ENCODE peak calls at places on chromosome 12, in ten cellular contexts. One of them, this sample, is unnamed.
A peak's percentile ranks its signal among the peaks of the same experiment; 100 is the strongest.

GRCh38 chr12:42652048-42652447 is 62.5 kb upstream of the PRICKLE1 start:
- DNase-seq in H54: no peak
- DNase-seq in stimulated activated CD8-positive, alpha-beta memory T cell treated with anti-CD3 and anti-CD28 coated beads, Interleukin-12 subunit alpha, Interleukin-12 subunit beta, amount 100 ng/mL, for 1 hour: no peak
- DNase-seq in left colon: no peak
- DNase-seq in nephron progenitor cell: no peak
- DNase-seq in effector memory CD4-positive, alpha-beta T cell: no peak
- DNase-seq in AG09309: no peak
- DNase-seq in neural crest cell: no peak
- DNase-seq in GM23248: no peak
- DNase-seq in AG04450: no peak
- DNase-seq in this sample: no peak

GRCh38 chr12:96236221-96236822 is 42.1 kb downstream of the ELK3 start:
- DNase-seq in H54: no peak
- DNase-seq in stimulated activated CD8-positive, alpha-beta memory T cell treated with anti-CD3 and anti-CD28 coated beads, Interleukin-12 subunit alpha, Interleukin-12 subunit beta, amount 100 ng/mL, for 1 hour: no peak
- DNase-seq in left colon: peak; percentile 69
- DNase-seq in nephron progenitor cell: no peak
- DNase-seq in effector memory CD4-positive, alpha-beta T cell: peak; percentile 48
- DNase-seq in AG09309: no peak
- DNase-seq in neural crest cell: no peak
- DNase-seq in GM23248: peak; percentile 84
- DNase-seq in AG04450: no peak
- DNase-seq in this sample: peak; percentile 66

GRCh38 chr12:19759229-19759628 is 319.9 kb downstream of the AEBP2 start:
- DNase-seq in H54: no peak
- DNase-seq in stimulated activated CD8-positive, alpha-beta memory T cell treated with anti-CD3 and anti-CD28 coated beads, Interleukin-12 subunit alpha, Interleukin-12 subunit beta, amount 100 ng/mL, for 1 hour: no peak
- DNase-seq in left colon: no peak
- DNase-seq in nephron progenitor cell: no peak
- DNase-seq in effector memory CD4-positive, alpha-beta T cell: no peak
- DNase-seq in AG09309: no peak
- DNase-seq in neural crest cell: no peak
- DNase-seq in GM23248: peak; percentile 87
- DNase-seq in AG04450: peak; percentile 34
- DNase-seq in this sample: peak; percentile 67

GRCh38 chr12:63007726-63008125 is 72.8 kb upstream of the PPM1H start:
- DNase-seq in H54: no peak
- DNase-seq in stimulated activated CD8-positive, alpha-beta memory T cell treated with anti-CD3 and anti-CD28 coated beads, Interleukin-12 subunit alpha, Interleukin-12 subunit beta, amount 100 ng/mL, for 1 hour: no peak
- DNase-seq in left colon: no peak
- DNase-seq in nephron progenitor cell: no peak
- DNase-seq in effector memory CD4-positive, alpha-beta T cell: no peak
- DNase-seq in AG09309: no peak
- DNase-seq in neural crest cell: no peak
- DNase-seq in GM23248: no peak
- DNase-seq in AG04450: no peak
- DNase-seq in this sample: no peak

GRCh38 chr12:94870511-94870910 is 133.0 kb downstream of the NDUFA12 start:
- DNase-seq in H54: no peak
- DNase-seq in stimulated activated CD8-positive, alpha-beta memory T cell treated with anti-CD3 and anti-CD28 coated beads, Interleukin-12 subunit alpha, Interleukin-12 subunit beta, amount 100 ng/mL, for 1 hour: no peak
- DNase-seq in left colon: no peak
- DNase-seq in nephron progenitor cell: no peak
- DNase-seq in effector memory CD4-positive, alpha-beta T cell: no peak
- DNase-seq in AG09309: no peak
- DNase-seq in neural crest cell: no peak
- DNase-seq in GM23248: no peak
- DNase-seq in AG04450: no peak
- DNase-seq in this sample: no peak

GRCh38 chr12:8912910-8913309 is 1.4 kb upstream of the PHC1 start:
- DNase-seq in H54: no peak
- DNase-seq in stimulated activated CD8-positive, alpha-beta memory T cell treated with anti-CD3 and anti-CD28 coated beads, Interleukin-12 subunit alpha, Interleukin-12 subunit beta, amount 100 ng/mL, for 1 hour: no peak
- DNase-seq in left colon: no peak
- DNase-seq in nephron progenitor cell: no peak
- DNase-seq in effector memory CD4-positive, alpha-beta T cell: no peak
- DNase-seq in AG09309: no peak
- DNase-seq in neural crest cell: peak; percentile 11
- DNase-seq in GM23248: peak; percentile 22
- DNase-seq in AG04450: no peak
- DNase-seq in this sample: no peak

GRCh38 chr12:24617471-24617870 is 331.4 kb downstream of the BCAT1 start:
- DNase-seq in H54: no peak
- DNase-seq in stimulated activated CD8-positive, alpha-beta memory T cell treated with anti-CD3 and anti-CD28 coated beads, Interleukin-12 subunit alpha, Interleukin-12 subunit beta, amount 100 ng/mL, for 1 hour: no peak
- DNase-seq in left colon: no peak
- DNase-seq in nephron progenitor cell: no peak
- DNase-seq in effector memory CD4-positive, alpha-beta T cell: no peak
- DNase-seq in AG09309: no peak
- DNase-seq in neural crest cell: no peak
- DNase-seq in GM23248: no peak
- DNase-seq in AG04450: no peak
- DNase-seq in this sample: no peak

GRCh38 chr12:78864483-78865296 is at the start of gene SYT1:
- DNase-seq in H54: peak; percentile 48
- DNase-seq in stimulated activated CD8-positive, alpha-beta memory T cell treated with anti-CD3 and anti-CD28 coated beads, Interleukin-12 subunit alpha, Interleukin-12 subunit beta, amount 100 ng/mL, for 1 hour: no peak
- DNase-seq in left colon: peak; percentile 49
- DNase-seq in nephron progenitor cell: peak; percentile 83
- DNase-seq in effector memory CD4-positive, alpha-beta T cell: no peak
- DNase-seq in AG09309: peak; percentile 33
- DNase-seq in neural crest cell: peak; percentile 72
- DNase-seq in GM23248: peak; percentile 89
- DNase-seq in AG04450: peak; percentile 65
- DNase-seq in this sample: peak; percentile 53

GRCh38 chr12:32734952-32735351 is 20.7 kb downstream of the YARS2 start:
- DNase-seq in H54: no peak
- DNase-seq in stimulated activated CD8-positive, alpha-beta memory T cell treated with anti-CD3 and anti-CD28 coated beads, Interleukin-12 subunit alpha, Interleukin-12 subunit beta, amount 100 ng/mL, for 1 hour: no peak
- DNase-seq in left colon: no peak
- DNase-seq in nephron progenitor cell: no peak
- DNase-seq in effector memory CD4-positive, alpha-beta T cell: no peak
- DNase-seq in AG09309: no peak
- DNase-seq in neural crest cell: no peak
- DNase-seq in GM23248: no peak
- DNase-seq in AG04450: no peak
- DNase-seq in this sample: no peak

GRCh38 chr12:45655186-45655585 is 74.3 kb upstream of the ARID2 start:
- DNase-seq in H54: no peak
- DNase-seq in stimulated activated CD8-positive, alpha-beta memory T cell treated with anti-CD3 and anti-CD28 coated beads, Interleukin-12 subunit alpha, Interleukin-12 subunit beta, amount 100 ng/mL, for 1 hour: peak; percentile 28
- DNase-seq in left colon: no peak
- DNase-seq in nephron progenitor cell: peak; percentile 4
- DNase-seq in effector memory CD4-positive, alpha-beta T cell: peak; percentile 40
- DNase-seq in AG09309: no peak
- DNase-seq in neural crest cell: no peak
- DNase-seq in GM23248: no peak
- DNase-seq in AG04450: no peak
- DNase-seq in this sample: no peak

GRCh38 chr12:95976416-95976832 is 19.7 kb downstream of the HAL start:
- DNase-seq in H54: no peak
- DNase-seq in stimulated activated CD8-positive, alpha-beta memory T cell treated with anti-CD3 and anti-CD28 coated beads, Interleukin-12 subunit alpha, Interleukin-12 subunit beta, amount 100 ng/mL, for 1 hour: no peak
- DNase-seq in left colon: no peak
- DNase-seq in nephron progenitor cell: no peak
- DNase-seq in effector memory CD4-positive, alpha-beta T cell: no peak
- DNase-seq in AG09309: no peak
- DNase-seq in neural crest cell: no peak
- DNase-seq in GM23248: peak; percentile 9
- DNase-seq in AG04450: no peak
- DNase-seq in this sample: no peak

GRCh38 chr12:46005151-46005797 is 14.9 kb upstream of the SCAF11 start:
- DNase-seq in H54: no peak
- DNase-seq in stimulated activated CD8-positive, alpha-beta memory T cell treated with anti-CD3 and anti-CD28 coated beads, Interleukin-12 subunit alpha, Interleukin-12 subunit beta, amount 100 ng/mL, for 1 hour: no peak
- DNase-seq in left colon: no peak
- DNase-seq in nephron progenitor cell: no peak
- DNase-seq in effector memory CD4-positive, alpha-beta T cell: no peak
- DNase-seq in AG09309: no peak
- DNase-seq in neural crest cell: no peak
- DNase-seq in GM23248: peak; percentile 43
- DNase-seq in AG04450: no peak
- DNase-seq in this sample: peak; percentile 47

GRCh38 chr12:24791622-24792021 is 157.3 kb downstream of the BCAT1 start:
- DNase-seq in H54: no peak
- DNase-seq in stimulated activated CD8-positive, alpha-beta memory T cell treated with anti-CD3 and anti-CD28 coated beads, Interleukin-12 subunit alpha, Interleukin-12 subunit beta, amount 100 ng/mL, for 1 hour: no peak
- DNase-seq in left colon: no peak
- DNase-seq in nephron progenitor cell: no peak
- DNase-seq in effector memory CD4-positive, alpha-beta T cell: no peak
- DNase-seq in AG09309: no peak
- DNase-seq in neural crest cell: no peak
- DNase-seq in GM23248: no peak
- DNase-seq in AG04450: no peak
- DNase-seq in this sample: no peak

GRCh38 chr12:2624543-2625266 is 170.1 kb upstream of the FKBP4 start:
- DNase-seq in H54: peak; percentile 51
- DNase-seq in stimulated activated CD8-positive, alpha-beta memory T cell treated with anti-CD3 and anti-CD28 coated beads, Interleukin-12 subunit alpha, Interleukin-12 subunit beta, amount 100 ng/mL, for 1 hour: no peak
- DNase-seq in left colon: no peak
- DNase-seq in nephron progenitor cell: peak; percentile 45
- DNase-seq in effector memory CD4-positive, alpha-beta T cell: no peak
- DNase-seq in AG09309: no peak
- DNase-seq in neural crest cell: peak; percentile 20
- DNase-seq in GM23248: peak; percentile 73
- DNase-seq in AG04450: no peak
- DNase-seq in this sample: no peak

GRCh38 chr12:100688451-100688864 is 106.1 kb upstream of the ANO4 start:
- DNase-seq in H54: no peak
- DNase-seq in stimulated activated CD8-positive, alpha-beta memory T cell treated with anti-CD3 and anti-CD28 coated beads, Interleukin-12 subunit alpha, Interleukin-12 subunit beta, amount 100 ng/mL, for 1 hour: no peak
- DNase-seq in left colon: no peak
- DNase-seq in nephron progenitor cell: no peak
- DNase-seq in effector memory CD4-positive, alpha-beta T cell: no peak
- DNase-seq in AG09309: no peak
- DNase-seq in neural crest cell: no peak
- DNase-seq in GM23248: peak; percentile 46
- DNase-seq in AG04450: no peak
- DNase-seq in this sample: no peak

GRCh38 chr12:95440401-95440800 is 33.6 kb upstream of the METAP2 start:
- DNase-seq in H54: no peak
- DNase-seq in stimulated activated CD8-positive, alpha-beta memory T cell treated with anti-CD3 and anti-CD28 coated beads, Interleukin-12 subunit alpha, Interleukin-12 subunit beta, amount 100 ng/mL, for 1 hour: no peak
- DNase-seq in left colon: no peak
- DNase-seq in nephron progenitor cell: no peak
- DNase-seq in effector memory CD4-positive, alpha-beta T cell: no peak
- DNase-seq in AG09309: no peak
- DNase-seq in neural crest cell: no peak
- DNase-seq in GM23248: peak; percentile 17
- DNase-seq in AG04450: no peak
- DNase-seq in this sample: no peak

GRCh38 chr12:10737249-10737648 is 14.1 kb upstream of the YBX3 start:
- DNase-seq in H54: no peak
- DNase-seq in stimulated activated CD8-positive, alpha-beta memory T cell treated with anti-CD3 and anti-CD28 coated beads, Interleukin-12 subunit alpha, Interleukin-12 subunit beta, amount 100 ng/mL, for 1 hour: no peak
- DNase-seq in left colon: no peak
- DNase-seq in nephron progenitor cell: no peak
- DNase-seq in effector memory CD4-positive, alpha-beta T cell: no peak
- DNase-seq in AG09309: no peak
- DNase-seq in neural crest cell: no peak
- DNase-seq in GM23248: no peak
- DNase-seq in AG04450: no peak
- DNase-seq in this sample: no peak

GRCh38 chr12:113709456-113709855 is 237.8 kb upstream of the LHX5 start:
- DNase-seq in H54: no peak
- DNase-seq in stimulated activated CD8-positive, alpha-beta memory T cell treated with anti-CD3 and anti-CD28 coated beads, Interleukin-12 subunit alpha, Interleukin-12 subunit beta, amount 100 ng/mL, for 1 hour: no peak
- DNase-seq in left colon: no peak
- DNase-seq in nephron progenitor cell: no peak
- DNase-seq in effector memory CD4-positive, alpha-beta T cell: no peak
- DNase-seq in AG09309: no peak
- DNase-seq in neural crest cell: no peak
- DNase-seq in GM23248: no peak
- DNase-seq in AG04450: no peak
- DNase-seq in this sample: no peak

GRCh38 chr12:26402648-26403047 is 207.3 kb downstream of the SSPN start:
- DNase-seq in H54: no peak
- DNase-seq in stimulated activated CD8-positive, alpha-beta memory T cell treated with anti-CD3 and anti-CD28 coated beads, Interleukin-12 subunit alpha, Interleukin-12 subunit beta, amount 100 ng/mL, for 1 hour: no peak
- DNase-seq in left colon: peak; percentile 54
- DNase-seq in nephron progenitor cell: no peak
- DNase-seq in effector memory CD4-positive, alpha-beta T cell: no peak
- DNase-seq in AG09309: no peak
- DNase-seq in neural crest cell: no peak
- DNase-seq in GM23248: peak; percentile 2
- DNase-seq in AG04450: no peak
- DNase-seq in this sample: no peak

GRCh38 chr12:3207858-3208257 is 130.7 kb downstream of the TSPAN9 start:
- DNase-seq in H54: no peak
- DNase-seq in stimulated activated CD8-positive, alpha-beta memory T cell treated with anti-CD3 and anti-CD28 coated beads, Interleukin-12 subunit alpha, Interleukin-12 subunit beta, amount 100 ng/mL, for 1 hour: no peak
- DNase-seq in left colon: no peak
- DNase-seq in nephron progenitor cell: no peak
- DNase-seq in effector memory CD4-positive, alpha-beta T cell: no peak
- DNase-seq in AG09309: no peak
- DNase-seq in neural crest cell: no peak
- DNase-seq in GM23248: no peak
- DNase-seq in AG04450: no peak
- DNase-seq in this sample: no peak

GRCh38 chr12:49811136-49811535 is 17.1 kb downstream of the NCKAP5L start:
- DNase-seq in H54: no peak
- DNase-seq in stimulated activated CD8-positive, alpha-beta memory T cell treated with anti-CD3 and anti-CD28 coated beads, Interleukin-12 subunit alpha, Interleukin-12 subunit beta, amount 100 ng/mL, for 1 hour: no peak
- DNase-seq in left colon: no peak
- DNase-seq in nephron progenitor cell: no peak
- DNase-seq in effector memory CD4-positive, alpha-beta T cell: no peak
- DNase-seq in AG09309: no peak
- DNase-seq in neural crest cell: no peak
- DNase-seq in GM23248: no peak
- DNase-seq in AG04450: no peak
- DNase-seq in this sample: peak; percentile 2

GRCh38 chr12:48643011-48643410 is 39.0 kb downstream of the KANSL2 start:
- DNase-seq in H54: no peak
- DNase-seq in stimulated activated CD8-positive, alpha-beta memory T cell treated with anti-CD3 and anti-CD28 coated beads, Interleukin-12 subunit alpha, Interleukin-12 subunit beta, amount 100 ng/mL, for 1 hour: no peak
- DNase-seq in left colon: no peak
- DNase-seq in nephron progenitor cell: no peak
- DNase-seq in effector memory CD4-positive, alpha-beta T cell: no peak
- DNase-seq in AG09309: no peak
- DNase-seq in neural crest cell: no peak
- DNase-seq in GM23248: no peak
- DNase-seq in AG04450: no peak
- DNase-seq in this sample: no peak

GRCh38 chr12:90045559-90045958 is 336.9 kb upstream of the ATP2B1 start:
- DNase-seq in H54: no peak
- DNase-seq in stimulated activated CD8-positive, alpha-beta memory T cell treated with anti-CD3 and anti-CD28 coated beads, Interleukin-12 subunit alpha, Interleukin-12 subunit beta, amount 100 ng/mL, for 1 hour: no peak
- DNase-seq in left colon: no peak
- DNase-seq in nephron progenitor cell: no peak
- DNase-seq in effector memory CD4-positive, alpha-beta T cell: no peak
- DNase-seq in AG09309: no peak
- DNase-seq in neural crest cell: no peak
- DNase-seq in GM23248: no peak
- DNase-seq in AG04450: no peak
- DNase-seq in this sample: no peak

GRCh38 chr12:95623554-95624170 is 72.4 kb upstream of the USP44 start:
- DNase-seq in H54: peak; percentile 68
- DNase-seq in stimulated activated CD8-positive, alpha-beta memory T cell treated with anti-CD3 and anti-CD28 coated beads, Interleukin-12 subunit alpha, Interleukin-12 subunit beta, amount 100 ng/mL, for 1 hour: no peak
- DNase-seq in left colon: peak; percentile 46
- DNase-seq in nephron progenitor cell: peak; percentile 70
- DNase-seq in effector memory CD4-positive, alpha-beta T cell: no peak
- DNase-seq in AG09309: peak; percentile 90
- DNase-seq in neural crest cell: peak; percentile 40
- DNase-seq in GM23248: peak; percentile 89
- DNase-seq in AG04450: peak; percentile 78
- DNase-seq in this sample: peak; percentile 86

GRCh38 chr12:132452596-132453350 is 37.2 kb upstream of the FBRSL1 start:
- DNase-seq in H54: no peak
- DNase-seq in stimulated activated CD8-positive, alpha-beta memory T cell treated with anti-CD3 and anti-CD28 coated beads, Interleukin-12 subunit alpha, Interleukin-12 subunit beta, amount 100 ng/mL, for 1 hour: no peak
- DNase-seq in left colon: no peak
- DNase-seq in nephron progenitor cell: peak; percentile 2
- DNase-seq in effector memory CD4-positive, alpha-beta T cell: no peak
- DNase-seq in AG09309: no peak
- DNase-seq in neural crest cell: no peak
- DNase-seq in GM23248: no peak
- DNase-seq in AG04450: no peak
- DNase-seq in this sample: no peak

GRCh38 chr12:2884810-2885209 is 5.9 kb upstream of the TULP3 start:
- DNase-seq in H54: no peak
- DNase-seq in stimulated activated CD8-positive, alpha-beta memory T cell treated with anti-CD3 and anti-CD28 coated beads, Interleukin-12 subunit alpha, Interleukin-12 subunit beta, amount 100 ng/mL, for 1 hour: no peak
- DNase-seq in left colon: no peak
- DNase-seq in nephron progenitor cell: no peak
- DNase-seq in effector memory CD4-positive, alpha-beta T cell: no peak
- DNase-seq in AG09309: no peak
- DNase-seq in neural crest cell: no peak
- DNase-seq in GM23248: no peak
- DNase-seq in AG04450: no peak
- DNase-seq in this sample: no peak

GRCh38 chr12:60981473-60981872 is 1278.7 kb upstream of the USP15 start:
- DNase-seq in H54: no peak
- DNase-seq in stimulated activated CD8-positive, alpha-beta memory T cell treated with anti-CD3 and anti-CD28 coated beads, Interleukin-12 subunit alpha, Interleukin-12 subunit beta, amount 100 ng/mL, for 1 hour: no peak
- DNase-seq in left colon: no peak
- DNase-seq in nephron progenitor cell: no peak
- DNase-seq in effector memory CD4-positive, alpha-beta T cell: no peak
- DNase-seq in AG09309: no peak
- DNase-seq in neural crest cell: no peak
- DNase-seq in GM23248: no peak
- DNase-seq in AG04450: no peak
- DNase-seq in this sample: no peak

GRCh38 chr12:101670007-101670671 is 27.3 kb upstream of the CHPT1 start:
- DNase-seq in H54: peak; percentile 26
- DNase-seq in stimulated activated CD8-positive, alpha-beta memory T cell treated with anti-CD3 and anti-CD28 coated beads, Interleukin-12 subunit alpha, Interleukin-12 subunit beta, amount 100 ng/mL, for 1 hour: no peak
- DNase-seq in left colon: peak; percentile 41
- DNase-seq in nephron progenitor cell: peak; percentile 16
- DNase-seq in effector memory CD4-positive, alpha-beta T cell: no peak
- DNase-seq in AG09309: peak; percentile 29
- DNase-seq in neural crest cell: peak; percentile 22
- DNase-seq in GM23248: peak; percentile 54
- DNase-seq in AG04450: peak; percentile 7
- DNase-seq in this sample: peak; percentile 20

This sample was measured in GM03348.